ENCODE peak calls at places on chromosomes 16 and 17, in seven cellular contexts. D, M, Y, E, H, I and B are unnamed samples.

GRCh38 chr17:50480854-50481490 is 2.3 kb downstream of the RSAD1 start:
- DNase-seq in D (no peak), M (no peak), Y (no peak), E (no peak), H (no peak), I (no peak), B (no peak)

GRCh38 chr16:49788505-49788904 is 67.4 kb downstream of the ZNF423 start:
- DNase-seq in D (no peak), M (no peak), Y (no peak), E (no peak), H (no peak), I (peak; percentile 43), B (no peak)

GRCh38 chr16:75064403-75065148 is 52.0 kb downstream of the LDHD start:
- DNase-seq in D (no peak), M (no peak), Y (no peak), E (peak; percentile 69), H (no peak), I (no peak), B (no peak)

GRCh38 chr17:49381033-49381432 is 19.0 kb upstream of the ZNF652 start:
- DNase-seq in D (no peak), M (no peak), Y (no peak), E (no peak), H (no peak), I (no peak), B (no peak)

GRCh38 chr17:54967621-54968258 is 714 bp downstream of the COX11 start:
- DNase-seq in D (peak; percentile 63), M (no peak), Y (no peak), E (peak; percentile 40), H (no peak), I (no peak), B (no peak)

GRCh38 chr17:6753006-6753445 is 2.8 kb upstream of the XAF1 start:
- DNase-seq in D (no peak), M (no peak), Y (peak; percentile 69), E (peak; percentile 31), H (peak; percentile 33), I (peak; percentile 59), B (peak; percentile 84)

GRCh38 chr17:73546770-73547345 is 97.4 kb downstream of the SDK2 start:
- DNase-seq in D (peak; percentile 18), M (no peak), Y (no peak), E (peak; percentile 70), H (peak; percentile 25), I (no peak), B (no peak)

GRCh38 chr17:50172130-50172529 is 6.3 kb downstream of the SGCA start:
- DNase-seq in D (no peak), M (no peak), Y (no peak), E (no peak), H (no peak), I (peak; percentile 12), B (no peak)

GRCh38 chr16:11139624-11140375 is 116.2 kb downstream of the SOCS1 start:
- DNase-seq in D (no peak), M (no peak), Y (no peak), E (no peak), H (no peak), I (no peak), B (no peak)

GRCh38 chr17:30677550-30678254 is 146.8 kb downstream of the CRLF3 start:
- DNase-seq in D (no peak), M (no peak), Y (no peak), E (peak; percentile 14), H (no peak), I (no peak), B (no peak)

GRCh38 chr16:88976359-88977027 is 514 bp downstream of the CBFA2T3 start:
- DNase-seq in D (peak; percentile 38), M (no peak), Y (no peak), E (no peak), H (no peak), I (no peak), B (no peak)

GRCh38 chr17:9842057-9842758 is 16.5 kb downstream of the GLP2R start:
- DNase-seq in D (no peak), M (no peak), Y (peak; percentile 75), E (peak; percentile 52), H (peak; percentile 43), I (peak; percentile 50), B (no peak)

GRCh38 chr16:81456523-81457325 is 12.1 kb downstream of the CMIP start:
- DNase-seq in D (no peak), M (no peak), Y (no peak), E (peak; percentile 77), H (no peak), I (peak; percentile 7), B (no peak)

GRCh38 chr16:31093132-31093703 is 1.4 kb downstream of the VKORC1 start:
- DNase-seq in D (no peak), M (no peak), Y (no peak), E (peak; percentile 33), H (no peak), I (no peak), B (no peak)

GRCh38 chr16:89639385-89639784 is 18.1 kb downstream of the CHMP1A start:
- DNase-seq in D (no peak), M (no peak), Y (no peak), E (no peak), H (no peak), I (no peak), B (no peak)

GRCh38 chr16:75238853-75239371 is 12.5 kb downstream of the BCAR1 start:
- DNase-seq in D (no peak), M (no peak), Y (no peak), E (no peak), H (no peak), I (no peak), B (no peak)

GRCh38 chr16:20300312-20301097 is 26.8 kb downstream of the GP2 start:
- DNase-seq in D (peak; percentile 68), M (peak; percentile 56), Y (peak; percentile 59), E (peak; percentile 43), H (no peak), I (peak; percentile 13), B (no peak)

GRCh38 chr17:36849871-36850348 is 87.4 kb upstream of the LHX1 start:
- DNase-seq in D (no peak), M (no peak), Y (no peak), E (no peak), H (no peak), I (no peak), B (no peak)

GRCh38 chr16:20875358-20875656 is 24.9 kb downstream of the DCUN1D3 start:
- DNase-seq in D (no peak), M (no peak), Y (no peak), E (no peak), H (no peak), I (no peak), B (no peak)

GRCh38 chr16:4316732-4317461 is 1.0 kb downstream of the GLIS2 start:
- DNase-seq in D (no peak), M (no peak), Y (no peak), E (peak; percentile 30), H (no peak), I (peak; percentile 65), B (peak; percentile 92)

GRCh38 chr17:43044024-43044423 is 19.0 kb downstream of the RND2 start:
- DNase-seq in D (peak; percentile 12), M (no peak), Y (no peak), E (no peak), H (no peak), I (no peak), B (no peak)

GRCh38 chr17:37698132-37698615 is 46.7 kb downstream of the HNF1B start:
- DNase-seq in D (no peak), M (no peak), Y (no peak), E (no peak), H (no peak), I (no peak), B (no peak)

GRCh38 chr16:6160303-6160702 is 1062.7 kb upstream of the EEF2KMT start:
- DNase-seq in D (no peak), M (no peak), Y (no peak), E (no peak), H (no peak), I (no peak), B (no peak)

GRCh38 chr16:89938636-89938885 is 10.0 kb upstream of the DEF8 start:
- DNase-seq in D (no peak), M (no peak), Y (no peak), E (no peak), H (no peak), I (no peak), B (no peak)

DNA sequence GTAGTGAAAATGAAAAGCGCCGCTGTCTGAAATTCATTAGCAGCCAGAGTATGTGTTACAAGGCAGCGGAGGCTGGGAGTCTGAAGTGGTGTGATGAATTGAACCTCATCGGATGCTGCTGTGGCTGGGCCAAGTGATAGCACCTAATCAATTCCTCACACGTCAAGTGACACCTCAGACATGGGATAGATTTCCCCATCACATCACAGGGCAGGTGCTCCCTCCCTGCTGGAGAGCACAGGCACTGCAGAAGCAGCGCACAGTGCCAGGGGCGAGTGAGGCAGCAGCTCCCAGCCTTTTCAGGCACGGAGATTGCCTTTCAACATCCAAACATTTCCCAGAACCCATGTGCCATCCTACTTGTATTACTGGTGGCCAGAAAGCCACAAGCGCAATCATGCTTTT is 32.2 kb downstream of the DRC3 start:
- DNase-seq in D (no peak), M (no peak), Y (no peak), E (no peak), H (no peak), I (peak; percentile 45), B (no peak)
- TF ChIP-seq CTCF in D (no peak), M (no peak), Y (peak; percentile 45), E (no peak), H (no peak), I (peak; percentile 62), B (no peak)

DNA sequence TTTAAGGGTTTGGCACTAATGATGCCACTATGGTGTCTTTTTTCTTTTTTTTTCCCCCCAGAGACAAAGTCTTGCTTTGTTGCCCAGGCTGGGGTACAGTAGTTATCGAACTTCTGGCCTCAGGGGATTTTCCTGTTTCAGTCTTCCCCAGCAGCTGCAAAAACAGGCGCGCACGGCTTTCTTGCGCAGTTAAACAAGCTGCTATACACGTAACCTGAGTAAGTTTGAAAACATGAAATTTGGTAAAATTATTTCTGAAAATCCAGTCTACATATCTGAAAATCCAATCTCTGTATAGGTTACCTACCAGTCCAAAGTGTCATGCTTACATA is 11.8 kb downstream of the TEX14 start:
- DNase-seq in D (no peak), M (no peak), Y (no peak), E (no peak), H (no peak), I (no peak), B (no peak)
- H3K27ac ChIP-seq in D (no peak overlapping the region), M (peak overlapping the region; percentile 12), Y (no peak overlapping the region), E (no peak overlapping the region), H (no peak overlapping the region), I (no peak overlapping the region), B (no peak overlapping the region)

GRCh38 chr16:27174798-27175197 is 28.5 kb upstream of the KDM8 start:
- DNase-seq in D (no peak), M (no peak), Y (no peak), E (no peak), H (no peak), I (no peak), B (no peak)
- H3K4me3 ChIP-seq in D (no peak overlapping the region), M (no peak overlapping the region), Y (no peak overlapping the region), E (no peak overlapping the region), H (no peak overlapping the region), I (no peak overlapping the region), B (no peak overlapping the region)

GRCh38 chr16:80317132-80318098 is 223.4 kb upstream of the DYNLRB2 start:
- DNase-seq in D (no peak), M (no peak), Y (no peak), E (no peak), H (no peak), I (no peak), B (no peak)
- TF ChIP-seq CTCF in D (no peak), M (no peak), Y (no peak), E (peak; percentile 12), H (no peak), I (no peak), B (no peak)